ENCODE peak calls at places on chromosomes 5 and 9, in four cellular contexts. One of them, this sample, is unnamed.

GRCh38 chr5:157816682-157817268 is 42.2 kb downstream of the CLINT1 start:
- DNase-seq in KG1: no peak
- DNase-seq in GM12892: no peak
- DNase-seq in activated T-helper 1 cell treated with anti-CD3 and anti-CD28 coated beads, Interleukin-2, amount 50 U/mL, for 16 hours: no peak
- DNase-seq in this sample: no peak

GRCh38 chr5:143182901-143183820 is 220.3 kb downstream of the NR3C1 start:
- DNase-seq in KG1: no peak
- DNase-seq in GM12892: no peak
- DNase-seq in activated T-helper 1 cell treated with anti-CD3 and anti-CD28 coated beads, Interleukin-2, amount 50 U/mL, for 16 hours: peak; percentile 33
- DNase-seq in this sample: no peak

GRCh38 chr5:27639005-27639612 is 600.7 kb upstream of the CDH9 start:
- DNase-seq in KG1: no peak
- DNase-seq in GM12892: no peak
- DNase-seq in activated T-helper 1 cell treated with anti-CD3 and anti-CD28 coated beads, Interleukin-2, amount 50 U/mL, for 16 hours: no peak
- DNase-seq in this sample: no peak

GRCh38 chr5:170846416-170846815 is 15.4 kb upstream of the RANBP17 start:
- DNase-seq in KG1: no peak
- DNase-seq in GM12892: no peak
- DNase-seq in activated T-helper 1 cell treated with anti-CD3 and anti-CD28 coated beads, Interleukin-2, amount 50 U/mL, for 16 hours: no peak
- DNase-seq in this sample: no peak

GRCh38 chr5:174690256-174690655 is 34.1 kb upstream of the MSX2 start:
- DNase-seq in KG1: no peak
- DNase-seq in GM12892: no peak
- DNase-seq in activated T-helper 1 cell treated with anti-CD3 and anti-CD28 coated beads, Interleukin-2, amount 50 U/mL, for 16 hours: no peak
- DNase-seq in this sample: no peak

GRCh38 chr5:169289520-169289919 is 11.4 kb downstream of the SLIT3 start:
- DNase-seq in KG1: no peak
- DNase-seq in GM12892: no peak
- DNase-seq in activated T-helper 1 cell treated with anti-CD3 and anti-CD28 coated beads, Interleukin-2, amount 50 U/mL, for 16 hours: no peak
- DNase-seq in this sample: no peak

GRCh38 chr5:170161069-170161468 is 55.4 kb downstream of the FOXI1 start:
- DNase-seq in KG1: no peak
- DNase-seq in GM12892: no peak
- DNase-seq in activated T-helper 1 cell treated with anti-CD3 and anti-CD28 coated beads, Interleukin-2, amount 50 U/mL, for 16 hours: no peak
- DNase-seq in this sample: no peak

GRCh38 chr5:132496631-132497487 is 6.3 kb upstream of the IRF1 start:
- DNase-seq in KG1: no peak
- DNase-seq in GM12892: peak; percentile 76
- DNase-seq in activated T-helper 1 cell treated with anti-CD3 and anti-CD28 coated beads, Interleukin-2, amount 50 U/mL, for 16 hours: peak; percentile 58
- DNase-seq in this sample: no peak

GRCh38 chr9:107675476-107676264 is 186.1 kb upstream of the KLF4 start:
- DNase-seq in KG1: no peak
- DNase-seq in GM12892: no peak
- DNase-seq in activated T-helper 1 cell treated with anti-CD3 and anti-CD28 coated beads, Interleukin-2, amount 50 U/mL, for 16 hours: no peak
- DNase-seq in this sample: no peak

GRCh38 chr9:35374910-35375309 is 115.0 kb upstream of the RUSC2 start:
- DNase-seq in KG1: no peak
- DNase-seq in GM12892: no peak
- DNase-seq in activated T-helper 1 cell treated with anti-CD3 and anti-CD28 coated beads, Interleukin-2, amount 50 U/mL, for 16 hours: no peak
- DNase-seq in this sample: no peak

GRCh38 chr9:36828574-36829141 is 205.4 kb downstream of the PAX5 start:
- DNase-seq in KG1: no peak
- DNase-seq in GM12892: no peak
- DNase-seq in activated T-helper 1 cell treated with anti-CD3 and anti-CD28 coated beads, Interleukin-2, amount 50 U/mL, for 16 hours: no peak
- DNase-seq in this sample: no peak